ENCODE peak calls at places on chromosomes 16 and 17, in six cellular contexts. H, Y, T, V, F and C are unnamed samples. For H3K36me3, the result is how much of the 10 kb centered on the place peaks cover.

GRCh38 chr17:21239680-21240374 is 13.4 kb downstream of the NATD1 start:
- DNase-seq in F (no peak), Y (no peak), H (no peak), T (no peak), V (no peak), C (peak)

GRCh38 chr17:80781851-80782277 is 209.8 kb upstream of the CHMP6 start:
- DNase-seq in F (no peak), Y (peak), T (no peak), V (no peak), H (no peak), C (no peak)

GRCh38 chr17:52201764-52202571 is 43.5 kb upstream of the CA10 start:
- DNase-seq in F (no peak), V (no peak), H (no peak), T (no peak), Y (no peak), C (no peak)

GRCh38 chr17:81348097-81349055 is 46.9 kb upstream of the BAHCC1 start:
- DNase-seq in Y (no peak), V (peak), H (no peak), T (peak), F (no peak), C (no peak)

GRCh38 chr17:74563358-74563757 is 4.0 kb downstream of the CD300H start:
- DNase-seq in V (no peak), F (no peak), Y (no peak), T (no peak), H (no peak), C (no peak)

GRCh38 chr17:58246104-58246740 is 7.8 kb downstream of the LPO start:
- DNase-seq in V (no peak), T (no peak), Y (no peak), H (no peak), F (no peak), C (no peak)

GRCh38 chr17:67247416-67247900 is 2.5 kb upstream of the HELZ start:
- DNase-seq in Y (no peak), T (no peak), F (no peak), V (no peak), H (no peak), C (no peak)

GRCh38 chr16:56279132-56279531 is 87.8 kb downstream of the GNAO1 start:
- DNase-seq in V (no peak), F (no peak), T (peak), H (no peak), Y (no peak), C (no peak)

GRCh38 chr17:57357830-57358426 is 101.6 kb downstream of the MSI2 start:
- DNase-seq in Y (no peak), H (no peak), F (no peak), V (no peak), T (peak), C (no peak)

GRCh38 chr17:73822371-73822770 is 178.1 kb upstream of the SDK2 start:
- DNase-seq in F (no peak), Y (no peak), H (no peak), T (no peak), V (no peak), C (no peak)

GRCh38 chr16:58125781-58126335 is 3.3 kb downstream of the CFAP20 start:
- DNase-seq in T (no peak), F (no peak), H (no peak), Y (no peak), V (no peak), C (no peak)

GRCh38 chr17:71055128-71055527 is 885.8 kb downstream of the KCNJ2 start:
- DNase-seq in F (no peak), H (no peak), Y (no peak), V (no peak), T (no peak), C (no peak)

GRCh38 chr16:87637357-87637756 is 35.0 kb downstream of the JPH3 start:
- DNase-seq in H (no peak), F (no peak), V (no peak), Y (no peak), T (no peak), C (no peak)

GRCh38 chr17:2485543-2485942 is 26.1 kb downstream of the METTL16 start:
- DNase-seq in Y (no peak), V (no peak), T (no peak), F (no peak), H (no peak), C (no peak)

GRCh38 chr16:79891458-79891857 is 290.9 kb upstream of the MAF start:
- DNase-seq in Y (no peak), T (no peak), F (no peak), H (no peak), V (no peak), C (no peak)

GRCh38 chr16:66428682-66429251 is 1.7 kb downstream of the BEAN1 start:
- DNase-seq in V (no peak), F (no peak), Y (no peak), T (no peak), H (no peak), C (no peak)

GRCh38 chr16:67236551-67237395 is 9.8 kb downstream of the TMEM208 start:
- DNase-seq in V (no peak), T (peak), F (peak), Y (peak), H (peak), C (no peak)

GRCh38 chr16:578870-579405 is 9.2 kb downstream of the PIGQ start:
- DNase-seq in H (peak), Y (peak), T (peak), V (peak), F (peak), C (peak)

GRCh38 chr16:55240933-55241332 is 83.1 kb upstream of the IRX6 start:
- DNase-seq in F (no peak), Y (no peak), V (no peak), H (no peak), T (no peak), C (no peak)

GRCh38 chr17:58337600-58338453 is 9.2 kb upstream of the TSPOAP1 start:
- DNase-seq in F (peak), T (peak), H (peak), V (peak), Y (peak), C (peak)

DNA sequence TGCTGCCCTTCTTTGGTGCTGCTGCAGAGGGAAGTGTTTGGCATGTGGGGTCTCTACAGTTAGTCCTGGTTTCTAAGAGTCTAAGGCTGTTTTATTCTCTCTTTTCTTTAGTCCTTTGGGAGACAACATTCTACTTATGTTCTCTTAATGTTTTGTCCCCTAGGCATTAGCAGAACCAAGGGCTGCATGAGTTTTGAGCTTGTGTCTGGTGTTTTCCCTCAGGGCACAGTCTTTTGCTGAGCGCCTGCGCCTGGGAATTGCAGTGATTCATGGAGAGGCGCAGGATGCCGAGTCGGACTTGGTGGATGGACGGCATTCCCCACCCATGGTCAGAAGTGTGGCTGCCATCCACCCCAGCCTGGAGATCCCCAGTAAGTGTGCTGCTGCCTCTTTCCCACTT is 41.1 kb upstream of the SLC5A10 start:
- DNase-seq in T (no peak), F (no peak), V (no peak), Y (no peak), H (no peak), C (no peak)
- H3K36me3 ChIP-seq in T (under half), F (under half), V (under half), Y (under half), H (half or more), C (half or more)

GRCh38 chr17:40317880-40318834 is 9.2 kb downstream of the RARA start:
- DNase-seq in Y (peak), F (peak), V (peak), H (peak), T (peak), C (peak)

GRCh38 chr17:40316571-40317344 is 7.8 kb downstream of the RARA start:
- DNase-seq in F (no peak), H (peak), Y (peak), V (no peak), T (peak), C (peak)

GRCh38 chr17:40315678-40316570 is 6.9 kb downstream of the RARA start:
- DNase-seq in F (no peak), V (no peak), T (no peak), H (no peak), Y (no peak), C (no peak)

GRCh38 chr17:40318835-40319332 is 9.9 kb downstream of the RARA start:
- DNase-seq in F (no peak), T (peak), Y (peak), V (no peak), H (no peak), C (no peak)

GRCh38 chr17:40317345-40317873 is 8.4 kb downstream of the RARA start:
- DNase-seq in Y (peak), F (no peak), T (peak), V (no peak), H (peak), C (peak)
- H3K27ac ChIP-seq in Y (peak), F (peak), T (peak), V (peak), H (peak), C (peak)

GRCh38 chr16:85679870-85680269 is 8.9 kb downstream of the GINS2 start:
- DNase-seq in T (no peak), F (no peak), V (no peak), H (no peak), Y (no peak), C (no peak)

GRCh38 chr16:85677383-85677967 is 11.3 kb downstream of the GINS2 start:
- DNase-seq in V (no peak), H (peak), T (no peak), F (no peak), Y (peak), C (no peak)

GRCh38 chr16:85680352-85680944 is 8.3 kb downstream of the GINS2 start:
- DNase-seq in T (no peak), H (no peak), F (no peak), V (no peak), Y (no peak), C (no peak)

GRCh38 chr16:85678016-85678415 is 10.7 kb downstream of the GINS2 start:
- DNase-seq in T (no peak), V (no peak), H (no peak), F (no peak), Y (peak), C (no peak)

DNA sequence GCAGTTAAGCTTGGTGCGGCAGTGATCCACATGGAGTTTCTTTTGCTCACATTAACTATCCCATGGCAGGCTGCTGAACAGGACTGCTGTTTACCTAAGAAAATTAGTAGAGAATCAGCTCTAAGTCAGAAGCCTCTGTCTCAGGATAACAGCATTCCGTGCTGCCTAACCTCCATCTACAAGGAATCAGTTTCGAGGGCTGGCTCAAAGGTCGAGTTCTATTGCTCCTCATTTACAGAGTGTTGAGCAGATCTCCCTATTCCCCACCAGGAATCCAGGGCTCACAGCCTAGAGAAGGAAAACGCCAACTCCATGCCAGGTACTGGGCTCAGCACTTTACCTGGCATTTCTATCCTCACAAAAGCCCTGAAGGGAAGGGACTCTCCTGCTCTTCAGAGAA is 9.9 kb downstream of the GINS2 start:
- DNase-seq in V (no peak), Y (no peak), H (no peak), T (no peak), F (no peak), C (no peak)
- H3K36me3 ChIP-seq in V (under half), Y (under half), H (half or more), T (under half), F (under half), C (under half)

DNA sequence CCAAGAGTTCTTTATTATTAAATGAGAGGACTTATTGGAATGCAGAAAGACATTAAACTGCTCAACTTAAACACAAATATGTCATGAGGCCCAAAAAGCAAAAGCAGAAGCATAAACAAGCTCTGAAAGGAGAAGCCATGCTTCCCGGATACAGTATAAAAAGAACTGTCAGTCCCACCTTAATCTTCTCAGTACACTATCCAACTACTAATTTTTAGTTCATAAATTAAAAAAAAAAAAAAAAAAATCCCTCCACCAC is 5.9 kb downstream of the USP32 start:
- DNase-seq in F (no peak), H (no peak), T (no peak), Y (no peak), V (no peak), C (no peak)
- H3K27ac ChIP-seq in F (no peak), H (no peak), T (no peak), Y (no peak), V (no peak), C (no peak)

DNA sequence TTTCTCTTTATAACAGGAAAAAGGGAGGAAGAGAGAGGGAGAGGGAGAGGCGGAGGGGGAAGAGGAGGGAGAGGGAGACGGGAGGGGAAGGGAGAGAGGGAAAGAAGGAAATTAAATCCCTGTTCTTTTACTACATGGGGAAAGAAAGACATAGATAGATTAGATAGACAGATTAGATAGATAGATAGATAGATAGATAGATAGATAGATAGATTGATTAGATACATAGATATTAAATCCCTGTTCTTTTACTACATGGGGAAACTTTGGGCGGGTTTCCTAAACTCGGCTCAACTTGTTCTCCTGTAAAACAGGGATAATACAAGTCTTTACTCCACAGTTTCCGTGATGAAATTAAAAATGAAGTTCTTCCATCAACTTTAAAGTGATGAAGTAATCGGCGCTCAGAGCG is 661 bp downstream of the RFWD3 start:
- DNase-seq in T (no peak), V (no peak), F (no peak), H (no peak), Y (no peak), C (no peak)
- H3K36me3 ChIP-seq in T (under half), V (under half), F (under half), H (under half), Y (under half), C (under half)

GRCh38 chr17:6872941-6873340 is 41.4 kb upstream of the TEKT1 start:
- DNase-seq in H (no peak), F (no peak), V (no peak), Y (no peak), T (no peak), C (no peak)

GRCh38 chr17:6870841-6871240 is 39.3 kb upstream of the TEKT1 start:
- DNase-seq in Y (no peak), H (no peak), T (no peak), V (no peak), F (no peak), C (no peak)

GRCh38 chr17:6862822-6863221 is 31.3 kb upstream of the TEKT1 start:
- DNase-seq in H (no peak), V (no peak), T (no peak), Y (no peak), F (no peak), C (no peak)

DNA sequence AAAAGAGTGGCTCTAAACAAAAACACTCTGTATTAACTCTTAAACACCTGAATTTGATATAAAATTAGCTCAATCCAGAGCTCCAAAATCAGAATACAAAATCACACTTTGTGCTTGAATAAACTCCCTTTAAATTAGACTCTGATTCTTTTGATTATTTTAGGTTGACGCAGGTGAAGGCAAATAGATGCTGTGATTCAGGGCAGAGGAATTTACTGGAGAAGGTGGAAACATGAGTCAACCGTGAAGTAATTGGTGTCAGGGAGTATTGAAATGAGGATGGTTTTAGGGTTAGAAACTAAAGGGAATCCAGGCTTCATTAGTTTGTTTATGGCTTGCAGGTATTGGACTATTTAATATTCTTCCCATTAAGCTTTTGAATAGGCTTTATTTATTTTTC is 37.0 kb upstream of the TEKT1 start:
- DNase-seq in H (no peak), Y (no peak), V (no peak), T (no peak), F (no peak), C (no peak)
- H3K27ac ChIP-seq in H (no peak), Y (no peak), V (no peak), T (no peak), F (no peak), C (no peak)

DNA sequence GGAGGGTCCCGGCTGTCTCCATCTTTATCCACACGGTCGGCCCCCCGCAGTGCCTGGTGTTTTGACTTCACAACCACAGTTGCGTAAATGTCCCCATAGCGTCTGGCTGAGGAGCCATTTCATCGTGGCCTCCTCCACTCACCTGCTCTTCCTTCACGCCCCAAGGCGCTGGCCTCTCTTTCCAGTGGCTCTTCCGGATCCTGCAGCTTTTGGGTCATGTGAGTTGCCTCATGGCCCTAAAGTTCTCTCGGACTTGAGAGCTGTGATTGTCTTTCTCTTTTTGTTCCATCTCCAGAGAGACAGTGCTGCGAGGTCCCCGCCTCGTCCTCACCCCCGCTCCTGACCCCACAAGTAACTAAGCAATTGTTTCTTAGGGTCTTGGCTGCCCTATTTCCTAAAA is 22.7 kb downstream of the FLYWCH1 start:
- DNase-seq in Y (no peak), V (no peak), H (no peak), F (no peak), T (no peak), C (no peak)
- H3K36me3 ChIP-seq in Y (under half), V (under half), H (under half), F (half or more), T (under half), C (half or more)

DNA sequence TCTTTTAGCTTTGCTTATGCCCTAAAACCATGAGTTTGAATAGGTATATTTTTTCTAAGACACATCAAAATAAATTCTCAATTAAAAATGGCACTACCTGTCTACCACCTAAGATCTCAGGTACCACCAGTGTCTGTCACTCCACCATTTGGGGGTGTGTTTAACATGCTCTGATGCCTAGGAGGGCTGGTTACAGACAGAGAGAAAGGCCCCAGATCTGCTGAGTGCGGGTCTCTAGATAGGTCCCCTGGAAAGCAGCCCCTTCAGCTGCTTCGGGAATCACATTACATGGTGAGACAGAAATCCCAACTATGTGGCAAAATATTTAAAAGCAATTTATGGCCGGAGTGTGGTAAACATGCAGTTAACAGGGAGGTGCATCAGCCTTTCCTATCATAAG is 653 bp upstream of the VAC14 start:
- DNase-seq in H (no peak), T (no peak), V (no peak), F (no peak), Y (no peak), C (no peak)
- H3K27ac ChIP-seq in H (no peak), T (no peak), V (no peak), F (no peak), Y (no peak), C (no peak)

GRCh38 chr17:50989149-50989548 is 123.0 kb upstream of the TOB1 start:
- DNase-seq in Y (no peak), F (no peak), T (no peak), H (no peak), V (no peak), C (no peak)
- H3K36me3 ChIP-seq in Y (under half), F (half or more), T (under half), H (half or more), V (under half), C (half or more)